ENCODE peak calls at places on chromosomes 12 and 14, in ten cellular contexts. S, G, J, U, Z, O, T, M, H and Y are unnamed samples.

GRCh38 chr12:21614510-21614909 is 9.9 kb upstream of the GYS2 start:
- DNase-seq in S (no peak), G (no peak), J (no peak), U (no peak), Z (no peak), O (no peak), T (no peak), M (no peak), H (no peak), Y (no peak)

GRCh38 chr14:75826599-75826998 is 155.2 kb downstream of the TGFB3 start:
- DNase-seq in S (no peak), G (no peak), J (no peak), U (no peak), Z (no peak), O (no peak), T (no peak), M (no peak), H (no peak), Y (no peak)

GRCh38 chr14:96148631-96149030 is 56.0 kb upstream of the BDKRB2 start:
- DNase-seq in S (no peak), G (no peak), J (no peak), U (no peak), Z (no peak), O (no peak), T (no peak), M (no peak), H (no peak), Y (no peak)

GRCh38 chr12:82174383-82174782 is 183.8 kb downstream of the CCDC59 start:
- DNase-seq in S (no peak), G (no peak), J (no peak), U (peak), Z (no peak), O (no peak), T (no peak), M (no peak), H (no peak), Y (no peak)

GRCh38 chr14:104676694-104677505 is 12.5 kb upstream of the INF2 start:
- DNase-seq in S (no peak), G (no peak), J (no peak), U (no peak), Z (peak), O (no peak), T (no peak), M (peak), H (no peak), Y (no peak)

GRCh38 chr12:14442221-14442881 is 76.9 kb downstream of the ATF7IP start:
- DNase-seq in S (no peak), G (no peak), J (no peak), U (no peak), Z (no peak), O (no peak), T (peak), M (no peak), H (no peak), Y (no peak)

GRCh38 chr14:104496095-104496494 is 83.5 kb upstream of the C14orf180 start:
- DNase-seq in S (no peak), G (no peak), J (no peak), U (no peak), Z (no peak), O (no peak), T (no peak), M (no peak), H (no peak), Y (no peak)

GRCh38 chr14:77926942-77927341 is 127.0 kb downstream of the ADCK1 start:
- DNase-seq in S (no peak), G (no peak), J (no peak), U (no peak), Z (no peak), O (no peak), T (no peak), M (no peak), H (no peak), Y (no peak)

GRCh38 chr14:30214456-30215090 is 286.9 kb upstream of the PRKD1 start:
- DNase-seq in S (no peak), G (no peak), J (no peak), U (peak), Z (no peak), O (no peak), T (no peak), M (no peak), H (no peak), Y (peak)

GRCh38 chr12:85856966-85857365 is 17.1 kb upstream of the NTS start:
- DNase-seq in S (no peak), G (no peak), J (no peak), U (no peak), Z (no peak), O (no peak), T (no peak), M (no peak), H (no peak), Y (no peak)